ENCODE peak calls at places on chromosomes 16 and 17, in six cellular contexts. One of them, this sample, is unnamed.

GRCh38 chr16:50114357-50115129 is 38.6 kb upstream of the TENT4B start:
- DNase-seq in neural progenitor cell: no peak
- DNase-seq in cardiac fibroblast: no peak
- DNase-seq in choroid plexus epithelial cell: no peak
- DNase-seq in NCI-H510A treated with DMSO at 0.1 percent for 48 hours: no peak
- DNase-seq in activated effector memory CD4-positive, alpha-beta T cell treated with anti-CD3 and anti-CD28 coated beads, Interleukin-2, amount 50 U/mL, for 16 hours: no peak
- DNase-seq in this sample: no peak

GRCh38 chr17:43782903-43783462 is 2.7 kb downstream of the CFAP97D1 start:
- DNase-seq in neural progenitor cell: no peak
- DNase-seq in cardiac fibroblast: no peak
- DNase-seq in choroid plexus epithelial cell: no peak
- DNase-seq in NCI-H510A treated with DMSO at 0.1 percent for 48 hours: no peak
- DNase-seq in activated effector memory CD4-positive, alpha-beta T cell treated with anti-CD3 and anti-CD28 coated beads, Interleukin-2, amount 50 U/mL, for 16 hours: no peak
- DNase-seq in this sample: no peak

GRCh38 chr17:68344701-68345136 is 53.4 kb downstream of the ARSG start:
- DNase-seq in neural progenitor cell: peak
- DNase-seq in cardiac fibroblast: peak
- DNase-seq in choroid plexus epithelial cell: no peak
- DNase-seq in NCI-H510A treated with DMSO at 0.1 percent for 48 hours: no peak
- DNase-seq in activated effector memory CD4-positive, alpha-beta T cell treated with anti-CD3 and anti-CD28 coated beads, Interleukin-2, amount 50 U/mL, for 16 hours: peak
- DNase-seq in this sample: no peak

GRCh38 chr16:971582-971905 is 760 bp upstream of the LMF1 start:
- DNase-seq in neural progenitor cell: no peak
- DNase-seq in cardiac fibroblast: no peak
- DNase-seq in choroid plexus epithelial cell: no peak
- DNase-seq in NCI-H510A treated with DMSO at 0.1 percent for 48 hours: no peak
- DNase-seq in activated effector memory CD4-positive, alpha-beta T cell treated with anti-CD3 and anti-CD28 coated beads, Interleukin-2, amount 50 U/mL, for 16 hours: no peak
- DNase-seq in this sample: no peak

GRCh38 chr17:80605326-80606066 is 60.9 kb downstream of the RPTOR start:
- DNase-seq in neural progenitor cell: no peak
- DNase-seq in cardiac fibroblast: peak
- DNase-seq in choroid plexus epithelial cell: no peak
- DNase-seq in NCI-H510A treated with DMSO at 0.1 percent for 48 hours: no peak
- DNase-seq in activated effector memory CD4-positive, alpha-beta T cell treated with anti-CD3 and anti-CD28 coated beads, Interleukin-2, amount 50 U/mL, for 16 hours: peak
- DNase-seq in this sample: peak

GRCh38 chr17:3167574-3167973 is 29.7 kb upstream of the OR1A2 start:
- DNase-seq in neural progenitor cell: no peak
- DNase-seq in cardiac fibroblast: no peak
- DNase-seq in choroid plexus epithelial cell: no peak
- DNase-seq in NCI-H510A treated with DMSO at 0.1 percent for 48 hours: no peak
- DNase-seq in activated effector memory CD4-positive, alpha-beta T cell treated with anti-CD3 and anti-CD28 coated beads, Interleukin-2, amount 50 U/mL, for 16 hours: no peak
- DNase-seq in this sample: no peak

GRCh38 chr17:83177611-83178532 is 98.5 kb downstream of the METRNL start:
- DNase-seq in neural progenitor cell: no peak
- DNase-seq in cardiac fibroblast: no peak
- DNase-seq in choroid plexus epithelial cell: no peak
- DNase-seq in NCI-H510A treated with DMSO at 0.1 percent for 48 hours: no peak
- DNase-seq in activated effector memory CD4-positive, alpha-beta T cell treated with anti-CD3 and anti-CD28 coated beads, Interleukin-2, amount 50 U/mL, for 16 hours: peak
- DNase-seq in this sample: no peak

GRCh38 chr17:40063915-40064531 is 1.3 kb downstream of the THRA start:
- DNase-seq in neural progenitor cell: no peak
- DNase-seq in cardiac fibroblast: no peak
- DNase-seq in choroid plexus epithelial cell: no peak
- DNase-seq in NCI-H510A treated with DMSO at 0.1 percent for 48 hours: no peak
- DNase-seq in activated effector memory CD4-positive, alpha-beta T cell treated with anti-CD3 and anti-CD28 coated beads, Interleukin-2, amount 50 U/mL, for 16 hours: no peak
- DNase-seq in this sample: no peak

GRCh38 chr17:79619636-79620206 is 8.9 kb upstream of the RBFOX3 start:
- DNase-seq in neural progenitor cell: no peak
- DNase-seq in cardiac fibroblast: no peak
- DNase-seq in choroid plexus epithelial cell: no peak
- DNase-seq in NCI-H510A treated with DMSO at 0.1 percent for 48 hours: no peak
- DNase-seq in activated effector memory CD4-positive, alpha-beta T cell treated with anti-CD3 and anti-CD28 coated beads, Interleukin-2, amount 50 U/mL, for 16 hours: peak
- DNase-seq in this sample: no peak

GRCh38 chr17:32385121-32385520 is 35.2 kb downstream of the ZNF207 start:
- DNase-seq in neural progenitor cell: no peak
- DNase-seq in cardiac fibroblast: no peak
- DNase-seq in choroid plexus epithelial cell: peak
- DNase-seq in NCI-H510A treated with DMSO at 0.1 percent for 48 hours: no peak
- DNase-seq in activated effector memory CD4-positive, alpha-beta T cell treated with anti-CD3 and anti-CD28 coated beads, Interleukin-2, amount 50 U/mL, for 16 hours: no peak
- DNase-seq in this sample: no peak

GRCh38 chr17:9179602-9180001 is 158.3 kb downstream of the NTN1 start:
- DNase-seq in neural progenitor cell: no peak
- DNase-seq in cardiac fibroblast: no peak
- DNase-seq in choroid plexus epithelial cell: no peak
- DNase-seq in NCI-H510A treated with DMSO at 0.1 percent for 48 hours: no peak
- DNase-seq in activated effector memory CD4-positive, alpha-beta T cell treated with anti-CD3 and anti-CD28 coated beads, Interleukin-2, amount 50 U/mL, for 16 hours: no peak
- DNase-seq in this sample: no peak

GRCh38 chr17:77566151-77566550 is 392.4 kb upstream of the TNRC6C start:
- DNase-seq in neural progenitor cell: no peak
- DNase-seq in cardiac fibroblast: no peak
- DNase-seq in choroid plexus epithelial cell: no peak
- DNase-seq in NCI-H510A treated with DMSO at 0.1 percent for 48 hours: no peak
- DNase-seq in activated effector memory CD4-positive, alpha-beta T cell treated with anti-CD3 and anti-CD28 coated beads, Interleukin-2, amount 50 U/mL, for 16 hours: no peak
- DNase-seq in this sample: no peak

GRCh38 chr17:8224891-8225812 is 14.8 kb upstream of the AURKB start:
- DNase-seq in neural progenitor cell: no peak
- DNase-seq in cardiac fibroblast: no peak
- DNase-seq in choroid plexus epithelial cell: no peak
- DNase-seq in NCI-H510A treated with DMSO at 0.1 percent for 48 hours: no peak
- DNase-seq in activated effector memory CD4-positive, alpha-beta T cell treated with anti-CD3 and anti-CD28 coated beads, Interleukin-2, amount 50 U/mL, for 16 hours: no peak
- DNase-seq in this sample: no peak

GRCh38 chr17:15934866-15935265 is 10.1 kb upstream of the ADORA2B start:
- DNase-seq in neural progenitor cell: no peak
- DNase-seq in cardiac fibroblast: no peak
- DNase-seq in choroid plexus epithelial cell: no peak
- DNase-seq in NCI-H510A treated with DMSO at 0.1 percent for 48 hours: no peak
- DNase-seq in activated effector memory CD4-positive, alpha-beta T cell treated with anti-CD3 and anti-CD28 coated beads, Interleukin-2, amount 50 U/mL, for 16 hours: peak
- DNase-seq in this sample: no peak

GRCh38 chr16:85554114-85554790 is 58.9 kb upstream of the GSE1 start:
- DNase-seq in neural progenitor cell: peak
- DNase-seq in cardiac fibroblast: peak
- DNase-seq in choroid plexus epithelial cell: peak
- DNase-seq in NCI-H510A treated with DMSO at 0.1 percent for 48 hours: peak
- DNase-seq in activated effector memory CD4-positive, alpha-beta T cell treated with anti-CD3 and anti-CD28 coated beads, Interleukin-2, amount 50 U/mL, for 16 hours: peak
- DNase-seq in this sample: peak

GRCh38 chr16:70740919-70741778 is 55.3 kb upstream of the MTSS2 start:
- DNase-seq in neural progenitor cell: no peak
- DNase-seq in cardiac fibroblast: peak
- DNase-seq in choroid plexus epithelial cell: peak
- DNase-seq in NCI-H510A treated with DMSO at 0.1 percent for 48 hours: no peak
- DNase-seq in activated effector memory CD4-positive, alpha-beta T cell treated with anti-CD3 and anti-CD28 coated beads, Interleukin-2, amount 50 U/mL, for 16 hours: no peak
- DNase-seq in this sample: peak

GRCh38 chr16:56930516-56931252 is 1.3 kb upstream of the HERPUD1 start:
- DNase-seq in neural progenitor cell: peak
- DNase-seq in cardiac fibroblast: no peak
- DNase-seq in choroid plexus epithelial cell: no peak
- DNase-seq in NCI-H510A treated with DMSO at 0.1 percent for 48 hours: peak
- DNase-seq in activated effector memory CD4-positive, alpha-beta T cell treated with anti-CD3 and anti-CD28 coated beads, Interleukin-2, amount 50 U/mL, for 16 hours: peak
- DNase-seq in this sample: no peak

GRCh38 chr16:28258571-28258970 is 33.8 kb upstream of the SBK1 start:
- DNase-seq in neural progenitor cell: peak
- DNase-seq in cardiac fibroblast: peak
- DNase-seq in choroid plexus epithelial cell: peak
- DNase-seq in NCI-H510A treated with DMSO at 0.1 percent for 48 hours: no peak
- DNase-seq in activated effector memory CD4-positive, alpha-beta T cell treated with anti-CD3 and anti-CD28 coated beads, Interleukin-2, amount 50 U/mL, for 16 hours: no peak
- DNase-seq in this sample: peak

GRCh38 chr17:65634533-65634932 is 73.1 kb upstream of the AXIN2 start:
- DNase-seq in neural progenitor cell: no peak
- DNase-seq in cardiac fibroblast: no peak
- DNase-seq in choroid plexus epithelial cell: no peak
- DNase-seq in NCI-H510A treated with DMSO at 0.1 percent for 48 hours: no peak
- DNase-seq in activated effector memory CD4-positive, alpha-beta T cell treated with anti-CD3 and anti-CD28 coated beads, Interleukin-2, amount 50 U/mL, for 16 hours: no peak
- DNase-seq in this sample: no peak

GRCh38 chr16:29147710-29148425 is 163.0 kb downstream of the LAT start:
- DNase-seq in neural progenitor cell: no peak
- DNase-seq in cardiac fibroblast: no peak
- DNase-seq in choroid plexus epithelial cell: no peak
- DNase-seq in NCI-H510A treated with DMSO at 0.1 percent for 48 hours: no peak
- DNase-seq in activated effector memory CD4-positive, alpha-beta T cell treated with anti-CD3 and anti-CD28 coated beads, Interleukin-2, amount 50 U/mL, for 16 hours: no peak
- DNase-seq in this sample: no peak

GRCh38 chr16:4852221-4852872 is 5.1 kb downstream of the UBN1 start:
- DNase-seq in neural progenitor cell: no peak
- DNase-seq in cardiac fibroblast: peak
- DNase-seq in choroid plexus epithelial cell: peak
- DNase-seq in NCI-H510A treated with DMSO at 0.1 percent for 48 hours: no peak
- DNase-seq in activated effector memory CD4-positive, alpha-beta T cell treated with anti-CD3 and anti-CD28 coated beads, Interleukin-2, amount 50 U/mL, for 16 hours: no peak
- DNase-seq in this sample: peak

GRCh38 chr16:14486520-14487303 is 143.3 kb downstream of the PARN start:
- DNase-seq in neural progenitor cell: peak
- DNase-seq in cardiac fibroblast: peak
- DNase-seq in choroid plexus epithelial cell: peak
- DNase-seq in NCI-H510A treated with DMSO at 0.1 percent for 48 hours: peak
- DNase-seq in activated effector memory CD4-positive, alpha-beta T cell treated with anti-CD3 and anti-CD28 coated beads, Interleukin-2, amount 50 U/mL, for 16 hours: no peak
- DNase-seq in this sample: peak

GRCh38 chr16:34054137-34054536 is 594.7 kb downstream of the TP53TG3F start:
- DNase-seq in neural progenitor cell: no peak
- DNase-seq in cardiac fibroblast: no peak
- DNase-seq in choroid plexus epithelial cell: no peak
- DNase-seq in NCI-H510A treated with DMSO at 0.1 percent for 48 hours: no peak
- DNase-seq in activated effector memory CD4-positive, alpha-beta T cell treated with anti-CD3 and anti-CD28 coated beads, Interleukin-2, amount 50 U/mL, for 16 hours: no peak
- DNase-seq in this sample: no peak

GRCh38 chr17:3447625-3448024 is 14.0 kb upstream of the OR1E2 start:
- DNase-seq in neural progenitor cell: peak
- DNase-seq in cardiac fibroblast: peak
- DNase-seq in choroid plexus epithelial cell: peak
- DNase-seq in NCI-H510A treated with DMSO at 0.1 percent for 48 hours: no peak
- DNase-seq in activated effector memory CD4-positive, alpha-beta T cell treated with anti-CD3 and anti-CD28 coated beads, Interleukin-2, amount 50 U/mL, for 16 hours: no peak
- DNase-seq in this sample: no peak

GRCh38 chr17:34533811-34534527 is 45.4 kb upstream of the TMEM132E start:
- DNase-seq in neural progenitor cell: no peak
- DNase-seq in cardiac fibroblast: no peak
- DNase-seq in choroid plexus epithelial cell: no peak
- DNase-seq in NCI-H510A treated with DMSO at 0.1 percent for 48 hours: no peak
- DNase-seq in activated effector memory CD4-positive, alpha-beta T cell treated with anti-CD3 and anti-CD28 coated beads, Interleukin-2, amount 50 U/mL, for 16 hours: no peak
- DNase-seq in this sample: peak

GRCh38 chr17:76524598-76525512 is 12.7 kb downstream of the CYGB start:
- DNase-seq in neural progenitor cell: no peak
- DNase-seq in cardiac fibroblast: peak
- DNase-seq in choroid plexus epithelial cell: peak
- DNase-seq in NCI-H510A treated with DMSO at 0.1 percent for 48 hours: no peak
- DNase-seq in activated effector memory CD4-positive, alpha-beta T cell treated with anti-CD3 and anti-CD28 coated beads, Interleukin-2, amount 50 U/mL, for 16 hours: no peak
- DNase-seq in this sample: peak

GRCh38 chr16:88633684-88634140 is 4.7 kb upstream of the IL17C start:
- DNase-seq in neural progenitor cell: peak
- DNase-seq in cardiac fibroblast: peak
- DNase-seq in choroid plexus epithelial cell: peak
- DNase-seq in NCI-H510A treated with DMSO at 0.1 percent for 48 hours: peak
- DNase-seq in activated effector memory CD4-positive, alpha-beta T cell treated with anti-CD3 and anti-CD28 coated beads, Interleukin-2, amount 50 U/mL, for 16 hours: peak
- DNase-seq in this sample: peak

GRCh38 chr16:228151-228855 is 946 bp downstream of the LUC7L start:
- DNase-seq in neural progenitor cell: no peak
- DNase-seq in cardiac fibroblast: no peak
- DNase-seq in choroid plexus epithelial cell: peak
- DNase-seq in NCI-H510A treated with DMSO at 0.1 percent for 48 hours: peak
- DNase-seq in activated effector memory CD4-positive, alpha-beta T cell treated with anti-CD3 and anti-CD28 coated beads, Interleukin-2, amount 50 U/mL, for 16 hours: no peak
- DNase-seq in this sample: peak

This sample was measured in foreskin fibroblast.